ENCODE peak calls at places on chromosomes 3 and 15, in ten cellular contexts. D is fibroblast of pulmonary artery, U is T-helper 17 cell, C is GM04503, P is astrocyte, G is A549, Q is ovary, X is astrocyte of the hippocampus, Z is foreskin fibroblast, K is GM20000. S is an unnamed sample.

GRCh38 chr15:25408428-25408827 is 30.4 kb downstream of the UBE3A start:
- DNase-seq in Q (no peak), D (no peak), G (no peak), K (no peak), U (no peak), C (no peak), Z (no peak), P (peak; percentile 17), X (peak; percentile 18), S (no peak)

GRCh38 chr3:46968783-46969428 is 7.6 kb downstream of the CCDC12 start:
- DNase-seq in K (no peak), D (no peak), P (no peak), U (no peak), Q (no peak), X (no peak), Z (no peak), C (no peak), G (no peak), S (no peak)

GRCh38 chr3:30324587-30324986 is 281.8 kb upstream of the TGFBR2 start:
- DNase-seq in C (peak; percentile 54), K (no peak), X (no peak), G (peak; percentile 14), P (no peak), Z (no peak), U (no peak), D (no peak), Q (no peak), S (no peak)

GRCh38 chr3:128726691-128727031 is 678 bp downstream of the RAB7A start:
- DNase-seq in Q (peak; percentile 51), D (peak; percentile 58), X (peak; percentile 68), Z (peak; percentile 77), C (no peak), G (no peak), U (peak; percentile 27), P (peak; percentile 63), K (no peak), S (peak; percentile 58)

GRCh38 chr3:19293295-19293694 is 145.0 kb downstream of the KCNH8 start:
- DNase-seq in Q (no peak), C (no peak), U (no peak), X (no peak), G (no peak), K (no peak), D (no peak), Z (no peak), P (no peak), S (no peak)

GRCh38 chr3:158350971-158351370 is 220.0 kb upstream of the MLF1 start:
- DNase-seq in Q (no peak), G (no peak), X (no peak), Z (no peak), D (no peak), U (no peak), C (no peak), P (no peak), K (no peak), S (no peak)

GRCh38 chr15:90664650-90665287 is 52.4 kb upstream of the BLM start:
- DNase-seq in U (no peak), Z (peak; percentile 20), C (no peak), Q (no peak), P (no peak), K (no peak), D (peak; percentile 44), X (peak; percentile 62), G (no peak), S (peak; percentile 41)

GRCh38 chr3:23712095-23712494 is 93.7 kb upstream of the UBE2E1 start:
- DNase-seq in Z (no peak), D (no peak), C (no peak), X (no peak), G (no peak), K (no peak), Q (no peak), U (no peak), P (no peak), S (no peak)

GRCh38 chr3:43102773-43103480 is 3.0 kb downstream of the POMGNT2 start:
- DNase-seq in K (no peak), Z (no peak), P (no peak), G (no peak), C (no peak), X (no peak), D (peak; percentile 3), Q (no peak), U (no peak), S (no peak)

GRCh38 chr3:10182950-10183349 is 18.2 kb downstream of the IRAK2 start:
- DNase-seq in Z (no peak), P (no peak), U (no peak), K (no peak), C (no peak), X (no peak), D (no peak), G (no peak), Q (no peak), S (no peak)

S was measured in HepG2.